ENCODE peak calls at places on chromosomes 7 and 10, in four cellular contexts. N is kidney; F is CD8-positive, alpha-beta T cell; P is foreskin fibroblast. K is an unnamed sample.

GRCh38 chr10:116450861-116451260 is 23.2 kb downstream of the PNLIPRP3 start:
- DNase-seq in N (no peak), F (no peak), P (no peak), K (no peak)

GRCh38 chr10:114283091-114283490 is 44.0 kb downstream of the VWA2 start:
- DNase-seq in N (peak; percentile 29), F (no peak), P (no peak), K (no peak)

GRCh38 chr7:149455175-149455950 is 5.5 kb downstream of the ZNF777 start:
- DNase-seq in N (no peak), F (no peak), P (no peak), K (no peak)

GRCh38 chr10:84214612-84215235 is 10.6 kb downstream of the LRIT2 start:
- DNase-seq in N (no peak), F (peak; percentile 20), P (no peak), K (no peak)

GRCh38 chr10:119616879-119617580 is 20.3 kb upstream of the TIAL1 start:
- DNase-seq in N (no peak), F (peak; percentile 16), P (peak; percentile 43), K (no peak)

GRCh38 chr10:11724938-11725776 is 17.0 kb upstream of the ECHDC3 start:
- DNase-seq in N (no peak), F (no peak), P (peak; percentile 63), K (peak; percentile 30)

GRCh38 chr7:92485267-92485892 is 7.6 kb upstream of the ERVW-1 start:
- DNase-seq in N (no peak), F (no peak), P (no peak), K (no peak)

GRCh38 chr10:28839600-28840007 is 162.3 kb downstream of the BAMBI start:
- DNase-seq in N (no peak), F (no peak), P (no peak), K (peak; percentile 77)

GRCh38 chr7:4823442-4824119 is 38.2 kb downstream of the PAPOLB start:
- DNase-seq in N (peak; percentile 43), F (no peak), P (no peak), K (no peak)

GRCh38 chr10:126939706-126940105 is 34.5 kb downstream of the DOCK1 start:
- DNase-seq in N (no peak), F (no peak), P (no peak), K (no peak)

GRCh38 chr10:24215193-24215592 is 6.3 kb downstream of the KIAA1217 start:
- DNase-seq in N (no peak), F (no peak), P (no peak), K (no peak)

GRCh38 chr10:36671607-36672006 is 453.8 kb upstream of the ANKRD30A start:
- DNase-seq in N (no peak), F (no peak), P (no peak), K (no peak)

GRCh38 chr7:100685631-100686145 is 8.4 kb downstream of the GIGYF1 start:
- DNase-seq in N (peak; percentile 47), F (no peak), P (no peak), K (no peak)

GRCh38 chr10:101744267-101744666 is 31.6 kb downstream of the FGF8 start:
- DNase-seq in N (no peak), F (no peak), P (no peak), K (no peak)

GRCh38 chr7:112550468-112551060 is 69.8 kb downstream of the LSMEM1 start:
- DNase-seq in N (no peak), F (no peak), P (peak; percentile 34), K (peak; percentile 47)

GRCh38 chr7:130982160-130982638 is 248.2 kb upstream of the KLF14 start:
- DNase-seq in N (no peak), F (no peak), P (peak; percentile 36), K (no peak)

GRCh38 chr7:113086431-113086888 is at the start of gene GPR85:
- DNase-seq in N (peak; percentile 77), F (no peak), P (peak; percentile 74), K (no peak)

GRCh38 chr7:92423646-92424045 is 23.6 kb upstream of the GATAD1 start:
- DNase-seq in N (no peak), F (no peak), P (no peak), K (no peak)

GRCh38 chr10:58412502-58412961 is 27.3 kb downstream of the TFAM start:
- DNase-seq in N (no peak), F (no peak), P (peak; percentile 55), K (no peak)

GRCh38 chr7:15495170-15495569 is 66.6 kb downstream of the AGMO start:
- DNase-seq in N (no peak), F (no peak), P (peak; percentile 18), K (peak; percentile 3)

GRCh38 chr10:62264702-62265436 is 3.8 kb downstream of the RTKN2 start:
- DNase-seq in N (no peak), F (no peak), P (peak; percentile 74), K (peak; percentile 59)

GRCh38 chr7:30912986-30913671 is 1.5 kb downstream of the AQP1 start:
- DNase-seq in N (no peak), F (no peak), P (no peak), K (no peak)

GRCh38 chr7:31494421-31494820 is 19.5 kb upstream of the ITPRID1 start:
- DNase-seq in N (no peak), F (no peak), P (no peak), K (no peak)

GRCh38 chr10:100879741-100880360 is 32.9 kb upstream of the SLF2 start:
- DNase-seq in N (no peak), F (no peak), P (no peak), K (no peak)

GRCh38 chr7:152180587-152180986 is 155.1 kb downstream of the GALNT11 start:
- DNase-seq in N (no peak), F (no peak), P (no peak), K (no peak)

GRCh38 chr7:95501261-95501816 is 15.6 kb downstream of the ASB4 start:
- DNase-seq in N (no peak), F (no peak), P (no peak), K (no peak)

GRCh38 chr10:83961620-83962019 is 177.7 kb upstream of the GHITM start:
- DNase-seq in N (no peak), F (no peak), P (no peak), K (peak; percentile 11)

GRCh38 chr10:21238044-21238443 is 287.4 kb downstream of the SKIDA1 start:
- DNase-seq in N (no peak), F (no peak), P (no peak), K (no peak)

GRCh38 chr10:54133201-54133600 is 667.8 kb downstream of the PCDH15 start:
- DNase-seq in N (no peak), F (no peak), P (no peak), K (peak; percentile 3)

GRCh38 chr10:23293973-23294372 is 50.6 kb downstream of the C10orf67 start:
- DNase-seq in N (no peak), F (no peak), P (no peak), K (no peak)

GRCh38 chr10:69803809-69804208 is 2.1 kb downstream of the COL13A1 start:
- DNase-seq in N (no peak), F (no peak), P (no peak), K (no peak)

GRCh38 chr10:62183857-62184805 is 84.5 kb downstream of the RTKN2 start:
- DNase-seq in N (no peak), F (no peak), P (no peak), K (no peak)

GRCh38 chr7:49787980-49788379 is 14.5 kb downstream of the VWC2 start:
- DNase-seq in N (no peak), F (no peak), P (no peak), K (no peak)

GRCh38 chr7:29193316-29194205 is 1.0 kb upstream of the CHN2 start:
- DNase-seq in N (peak; percentile 48), F (no peak), P (no peak), K (no peak)

GRCh38 chr7:141585592-141586510 is 34.6 kb downstream of the AGK start:
- DNase-seq in N (no peak), F (no peak), P (peak; percentile 79), K (no peak)

GRCh38 chr10:132543916-132544743 is 6.5 kb downstream of the INPP5A start:
- DNase-seq in N (peak; percentile 71), F (peak; percentile 39), P (no peak), K (no peak)

GRCh38 chr10:45006631-45007030 is 5.9 kb downstream of the ZNF22 start:
- DNase-seq in N (no peak), F (no peak), P (no peak), K (no peak)

GRCh38 chr10:621981-622740 is 67.3 kb downstream of the DIP2C start:
- DNase-seq in N (peak; percentile 25), F (no peak), P (no peak), K (no peak)
- H3K4me3 ChIP-seq in N (no peak overlapping the region), F (no peak overlapping the region), P (no peak overlapping the region), K (no peak overlapping the region)

GRCh38 chr7:1811850-1812692 is 142.0 kb downstream of the ELFN1 start:
- DNase-seq in N (peak; percentile 40), F (no peak), P (no peak), K (peak; percentile 42)
- TF ChIP-seq CTCF in N (no peak), F (no peak), P (no peak), K (peak; percentile 47)

DNA sequence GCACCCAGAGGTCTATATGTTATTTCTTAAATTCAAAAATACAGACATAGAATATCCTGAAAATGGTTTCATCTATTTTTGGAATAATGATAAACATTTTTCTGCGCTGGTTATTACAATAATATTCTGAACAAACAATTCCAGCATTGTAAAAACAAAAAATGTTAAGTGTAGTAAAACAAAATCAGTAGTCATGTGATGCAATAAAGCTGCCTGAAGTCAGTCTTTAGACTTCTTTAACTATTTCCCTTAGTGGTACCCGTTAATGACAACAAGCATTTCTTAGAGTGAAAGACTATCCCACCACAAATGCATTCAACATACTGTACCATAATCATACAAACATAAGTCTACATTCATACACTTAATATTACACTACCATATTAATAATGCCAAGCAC is 1.6 kb downstream of the SKAP2 start:
- DNase-seq in N (no peak), F (no peak), P (no peak), K (no peak)
- H3K4me3 ChIP-seq in N (peak overlapping the region; percentile 80), F (no peak overlapping the region), P (no peak overlapping the region), K (no peak overlapping the region)

GRCh38 chr10:76437011-76437410 is 1005.6 kb downstream of the LRMDA start:
- DNase-seq in N (no peak), F (no peak), P (no peak), K (no peak)

GRCh38 chr10:76433161-76434005 is 1002.0 kb downstream of the LRMDA start:
- DNase-seq in N (no peak), F (no peak), P (no peak), K (no peak)

GRCh38 chr10:76432274-76433012 is 1001.0 kb downstream of the LRMDA start:
- DNase-seq in N (no peak), F (no peak), P (peak; percentile 84), K (no peak)

GRCh38 chr10:76436367-76436766 is 1004.9 kb downstream of the LRMDA start:
- DNase-seq in N (no peak), F (no peak), P (no peak), K (no peak)

GRCh38 chr10:76435154-76435553 is 1003.7 kb downstream of the LRMDA start:
- DNase-seq in N (no peak), F (no peak), P (no peak), K (no peak)
- TF ChIP-seq CTCF in N (no peak), F (no peak), P (no peak), K (no peak)

DNA sequence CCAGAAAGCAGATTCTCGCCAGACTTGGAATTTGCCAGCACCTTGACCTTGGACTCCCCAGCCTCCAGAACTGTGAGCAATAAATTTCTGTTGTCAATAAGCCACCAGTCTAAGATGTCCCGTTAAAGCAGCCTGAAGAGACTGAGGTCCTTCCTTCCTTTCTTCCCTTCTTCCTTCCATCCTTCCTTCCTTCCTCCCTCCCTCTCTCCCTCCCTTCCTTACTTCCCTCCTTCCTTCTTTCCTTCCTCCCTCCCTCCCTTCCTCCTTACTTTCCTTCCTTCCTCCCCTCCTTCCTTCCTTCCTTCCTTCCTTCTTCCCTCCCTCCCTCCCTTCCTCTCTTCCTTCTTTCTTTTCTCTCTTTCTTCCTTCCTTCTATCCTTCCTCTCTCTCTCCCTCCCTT is 66.4 kb downstream of the NPTX2 start:
- DNase-seq in N (no peak), F (no peak), P (no peak), K (no peak)
- H3K4me3 ChIP-seq in N (no peak overlapping the region), F (no peak overlapping the region), P (no peak overlapping the region), K (no peak overlapping the region)